ENCODE peak calls at places on chromosome 20, in ten cellular contexts. P, F, K, W, B, E, A, T, H and X are unnamed samples.

GRCh38 chr20:37897008-37897548 is 5.8 kb upstream of the VSTM2L start:
- DNase-seq in F (no peak), A (no peak), H (no peak), K (peak), P (no peak), W (no peak), T (no peak), B (no peak), E (no peak), X (no peak)

GRCh38 chr20:52230406-52230805 is 38.8 kb upstream of the ZFP64 start:
- DNase-seq in P (no peak), F (no peak), E (no peak), W (no peak), H (no peak), B (no peak), A (no peak), T (peak), K (peak), X (no peak)

GRCh38 chr20:35273449-35274171 is 4.3 kb downstream of the MMP24OS start:
- DNase-seq in E (no peak), H (no peak), F (no peak), P (no peak), B (no peak), A (no peak), T (peak), K (peak), W (no peak), X (no peak)

GRCh38 chr20:1484438-1485120 is 6.6 kb downstream of the SIRPB2 start:
- DNase-seq in K (no peak), H (no peak), W (no peak), T (no peak), E (no peak), A (no peak), F (no peak), P (no peak), B (no peak), X (no peak)

GRCh38 chr20:25318471-25319240 is 70.8 kb downstream of the PYGB start:
- DNase-seq in H (no peak), W (no peak), P (no peak), T (no peak), F (no peak), K (no peak), A (no peak), B (no peak), E (no peak), X (no peak)

GRCh38 chr20:57072184-57072583 is 194.3 kb downstream of the BMP7 start:
- DNase-seq in K (no peak), F (no peak), T (no peak), E (no peak), A (no peak), W (no peak), H (no peak), P (no peak), B (no peak), X (no peak)

GRCh38 chr20:667351-668034 is 8.1 kb downstream of the SCRT2 start:
- DNase-seq in H (peak), A (peak), W (peak), B (peak), P (peak), E (peak), T (peak), F (no peak), K (peak), X (no peak)

GRCh38 chr20:50982372-50982771 is 23.8 kb downstream of the MOCS3 start:
- DNase-seq in K (peak), P (no peak), E (no peak), A (no peak), H (no peak), B (no peak), F (peak), T (peak), W (no peak), X (no peak)

GRCh38 chr20:62918830-62919229 is 7.5 kb downstream of the DIDO1 start:
- DNase-seq in T (no peak), F (no peak), W (no peak), H (no peak), P (no peak), B (peak), A (peak), K (no peak), E (no peak), X (no peak)